ENCODE peak calls at places on chromosome 20, in five cellular contexts. A is cardiac muscle cell, F is stomach, K is IMR-90, R is fibroblast of lung. J is an unnamed sample. For H3K4me1 and H3K27me3, the result is how much of the 10 kb centered on the place peaks cover.

GRCh38 chr20:41367393-41367695 is 726 bp upstream of the EMILIN3 start:
- DNase-seq in A (no peak), F (no peak), K (no peak), R (no peak), J (no peak)

GRCh38 chr20:14361509-14362179 is 24.2 kb upstream of the FLRT3 start:
- DNase-seq in A (no peak), F (no peak), K (no peak), R (peak), J (no peak)

GRCh38 chr20:47927385-47927851 is 142.1 kb upstream of the SULF2 start:
- DNase-seq in A (no peak), F (no peak), K (peak), R (peak), J (no peak)

GRCh38 chr20:3798405-3798768 is 2.3 kb downstream of the CDC25B start:
- DNase-seq in A (no peak), F (no peak), K (no peak), R (no peak), J (no peak)

GRCh38 chr20:17611540-17612286 is 41.8 kb downstream of the DSTN start:
- DNase-seq in A (peak), F (peak), K (no peak), R (peak), J (peak)

GRCh38 chr20:5400164-5400762 is 83.5 kb upstream of the PROKR2 start:
- DNase-seq in A (peak), F (no peak), K (peak), R (peak), J (no peak)

GRCh38 chr20:19405958-19406357 is 193.5 kb downstream of the SLC24A3 start:
- DNase-seq in A (no peak), F (no peak), K (no peak), R (no peak), J (no peak)

GRCh38 chr20:5705827-5706226 is 44.4 kb upstream of the SHLD1 start:
- DNase-seq in A (no peak), F (no peak), K (no peak), R (no peak), J (no peak)

GRCh38 chr20:51749674-51750036 is 18.5 kb downstream of the ATP9A start:
- DNase-seq in A (no peak), F (no peak), K (peak), R (peak), J (no peak)

GRCh38 chr20:53778041-53778516 is 184.4 kb upstream of the ZNF217 start:
- DNase-seq in A (no peak), F (peak), K (no peak), R (no peak), J (no peak)

GRCh38 chr20:45374966-45375365 is 3.2 kb downstream of the TP53TG5 start:
- DNase-seq in A (no peak), F (no peak), K (no peak), R (no peak), J (no peak)

GRCh38 chr20:43680976-43681375 is 14.1 kb downstream of the MYBL2 start:
- DNase-seq in A (no peak), F (no peak), K (no peak), R (no peak), J (no peak)

GRCh38 chr20:61345656-61346055 is 93.6 kb downstream of the CDH4 start:
- DNase-seq in A (peak), F (no peak), K (no peak), R (no peak), J (no peak)

GRCh38 chr20:37987602-37988290 is 45.5 kb downstream of the TTI1 start:
- DNase-seq in A (peak), F (no peak), K (no peak), R (no peak), J (peak)
- H3K4me1 ChIP-seq in A (half or more), F (under half), K (under half), R (under half), J (under half)

GRCh38 chr20:58793512-58794420 is 56.9 kb downstream of the GNAS-AS1 start:
- DNase-seq in A (no peak), F (no peak), K (no peak), R (no peak), J (no peak)

GRCh38 chr20:58795923-58796245 is 54.8 kb downstream of the GNAS-AS1 start:
- DNase-seq in A (no peak), F (no peak), K (no peak), R (no peak), J (no peak)

GRCh38 chr20:58797371-58798050 is 53.2 kb downstream of the GNAS-AS1 start:
- DNase-seq in A (no peak), F (no peak), K (no peak), R (no peak), J (no peak)

GRCh38 chr20:58794510-58795180 is 56.1 kb downstream of the GNAS-AS1 start:
- DNase-seq in A (no peak), F (no peak), K (no peak), R (no peak), J (no peak)

DNA sequence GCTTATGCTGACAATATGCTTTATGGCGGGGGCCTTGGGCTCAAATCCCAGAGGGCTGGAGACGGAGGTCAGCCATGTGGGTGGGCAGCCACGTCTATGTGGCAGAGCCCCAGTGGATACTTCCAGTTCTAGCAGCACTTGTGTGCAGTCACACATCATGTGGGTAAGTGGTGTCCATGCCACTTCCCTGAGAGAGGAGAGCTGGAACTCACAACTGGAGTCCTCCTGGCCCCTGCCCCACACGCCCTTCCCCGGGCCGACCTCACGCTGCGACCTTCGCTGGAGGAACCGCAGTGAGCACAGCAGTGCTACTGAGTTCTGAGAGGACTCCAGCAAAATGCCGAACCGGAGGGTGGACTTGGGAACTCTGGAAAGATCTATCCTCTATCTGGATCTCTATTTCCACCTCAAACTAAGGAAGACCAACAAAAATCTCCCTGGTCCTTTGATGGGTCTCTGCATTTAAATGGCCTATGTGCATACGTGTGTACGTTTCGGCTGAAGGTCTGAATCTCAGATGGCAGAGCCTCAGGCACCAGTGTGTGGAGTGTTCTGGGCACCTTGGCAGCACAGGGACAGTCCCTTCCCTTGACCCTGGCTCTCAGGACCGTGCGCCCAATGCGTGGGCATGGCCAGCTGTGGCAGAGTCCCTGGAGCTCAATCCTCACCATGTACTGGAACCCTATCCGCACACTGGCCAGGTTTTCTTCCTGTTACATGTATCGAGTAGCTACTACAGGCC is 55.4 kb downstream of the GNAS-AS1 start:
- DNase-seq in A (no peak), F (no peak), K (no peak), R (no peak), J (no peak)
- H3K27me3 ChIP-seq in A (under half), F (half or more), K (under half), R (under half), J (under half)

GRCh38 chr20:33275871-33276270 is 7.1 kb upstream of the BPIFB1 start:
- DNase-seq in A (no peak), F (no peak), K (no peak), R (no peak), J (peak)
- H3K4me1 ChIP-seq in A (under half), F (under half), K (under half), R (under half), J (under half)

GRCh38 chr20:31837896-31838397 is 7.5 kb downstream of the FOXS1 start:
- DNase-seq in A (no peak), F (no peak), K (peak), R (peak), J (no peak)
- H3K27me3 ChIP-seq in A (under half), F (under half), K (under half), R (under half), J (under half)

DNA sequence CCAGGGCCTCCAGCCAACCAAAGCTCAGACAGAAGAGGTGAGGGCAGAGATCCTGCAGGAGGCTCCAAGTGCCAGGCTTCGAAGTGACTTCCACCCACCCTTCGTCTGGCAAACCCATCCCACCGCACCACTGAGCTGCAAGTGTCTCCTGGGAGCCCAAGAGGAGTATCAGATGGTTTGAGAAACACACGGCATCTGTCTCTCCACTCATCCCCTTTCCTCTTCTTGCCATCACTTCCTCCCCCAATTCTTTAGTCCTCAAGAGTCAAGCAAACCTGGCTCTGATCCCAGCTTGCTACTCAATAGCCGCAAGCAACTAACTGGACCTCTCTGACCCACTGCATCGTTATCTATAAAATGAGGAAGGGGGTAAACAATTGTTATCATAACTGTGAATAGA is 142.1 kb downstream of the BMP7 start:
- DNase-seq in A (no peak), F (no peak), K (no peak), R (no peak), J (no peak)
- H3K4me1 ChIP-seq in A (under half), F (under half), K (under half), R (under half), J (under half)

GRCh38 chr20:62813588-62813987 is 3.3 kb upstream of the COL9A3 start:
- DNase-seq in A (no peak), F (no peak), K (no peak), R (no peak), J (no peak)

GRCh38 chr20:62811720-62812119 is 5.1 kb upstream of the COL9A3 start:
- DNase-seq in A (no peak), F (no peak), K (no peak), R (no peak), J (no peak)

GRCh38 chr20:62812907-62813200 is 4.0 kb upstream of the COL9A3 start:
- DNase-seq in A (no peak), F (no peak), K (no peak), R (no peak), J (no peak)

GRCh38 chr20:62811320-62811719 is 5.5 kb upstream of the COL9A3 start:
- DNase-seq in A (no peak), F (no peak), K (no peak), R (no peak), J (no peak)

DNA sequence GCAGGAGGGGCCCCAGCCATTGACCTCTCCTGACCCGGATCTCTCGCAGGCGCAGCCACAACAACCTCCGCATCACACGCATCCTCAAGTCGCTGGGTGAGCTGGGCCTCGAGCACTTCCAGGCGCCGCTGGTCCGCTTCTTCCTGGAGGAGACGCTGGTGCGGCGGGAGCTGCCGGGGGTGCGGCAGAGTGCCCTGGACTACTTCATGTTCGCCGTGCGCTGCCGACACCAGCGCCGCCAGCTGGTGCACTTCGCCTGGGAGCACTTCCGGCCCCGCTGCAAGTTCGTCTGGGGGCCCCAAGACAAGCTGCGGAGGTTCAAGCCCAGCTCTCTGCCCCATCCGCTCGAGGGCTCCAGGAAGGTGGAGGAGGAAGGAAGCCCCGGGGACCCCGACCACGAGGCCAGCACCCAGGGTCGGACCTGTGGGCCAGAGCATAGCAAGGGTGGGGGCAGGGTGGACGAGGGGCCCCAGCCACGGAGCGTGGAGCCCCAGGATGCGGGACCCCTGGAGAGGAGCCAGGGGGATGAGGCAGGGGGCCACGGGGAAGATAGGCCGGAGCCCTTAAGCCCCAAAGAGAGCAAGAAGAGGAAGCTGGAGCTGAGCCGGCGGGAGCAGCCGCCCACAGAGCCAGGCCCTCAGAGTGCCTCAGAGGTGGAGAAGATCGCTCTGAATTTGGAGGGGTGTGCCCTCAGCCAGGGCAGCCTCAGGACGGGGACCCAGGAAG is 4.5 kb upstream of the COL9A3 start:
- DNase-seq in A (no peak), F (no peak), K (no peak), R (no peak), J (no peak)
- H3K27me3 ChIP-seq in A (under half), F (under half), K (under half), R (under half), J (under half)

GRCh38 chr20:25245461-25245860 is 2.4 kb upstream of the PYGB start:
- DNase-seq in A (peak), F (no peak), K (no peak), R (no peak), J (no peak)
- H3K4me1 ChIP-seq in A (under half), F (under half), K (under half), R (under half), J (under half)

GRCh38 chr20:59723108-59723500 is 118.8 kb downstream of the PHACTR3 start:
- DNase-seq in A (no peak), F (no peak), K (no peak), R (no peak), J (no peak)

GRCh38 chr20:59725476-59726119 is 121.3 kb downstream of the PHACTR3 start:
- DNase-seq in A (no peak), F (no peak), K (no peak), R (no peak), J (peak)

GRCh38 chr20:59726196-59726595 is 121.9 kb downstream of the PHACTR3 start:
- DNase-seq in A (no peak), F (no peak), K (no peak), R (no peak), J (no peak)

GRCh38 chr20:59723607-59724456 is 119.5 kb downstream of the PHACTR3 start:
- DNase-seq in A (no peak), F (no peak), K (no peak), R (no peak), J (peak)

GRCh38 chr20:59724457-59725366 is 120.4 kb downstream of the PHACTR3 start:
- DNase-seq in A (no peak), F (no peak), K (no peak), R (no peak), J (peak)
- H3K27me3 ChIP-seq in A (under half), F (half or more), K (under half), R (under half), J (under half)

GRCh38 chr20:63178445-63178818 is 37.5 kb downstream of the YTHDF1 start:
- DNase-seq in A (no peak), F (no peak), K (no peak), R (no peak), J (peak)
- H3K4me1 ChIP-seq in A (under half), F (under half), K (under half), R (under half), J (under half)

J was measured in Caco-2.